ENCODE peak calls at places on chromosome 21, in four cellular contexts. One of them, this sample, is unnamed.

GRCh38 chr21:46180079-46180722 is 4.1 kb downstream of the SPATC1L start:
- DNase-seq in neural progenitor cell: no peak
- DNase-seq in fibroblast of the conjunctiva: no peak
- DNase-seq in neural crest cell: no peak
- DNase-seq in this sample: no peak

GRCh38 chr21:28884481-28884880 is 108.2 kb downstream of the LTN1 start:
- DNase-seq in neural progenitor cell: no peak
- DNase-seq in fibroblast of the conjunctiva: no peak
- DNase-seq in neural crest cell: no peak
- DNase-seq in this sample: no peak

GRCh38 chr21:23016617-23017016 is 2018.4 kb downstream of the NCAM2 start:
- DNase-seq in neural progenitor cell: peak
- DNase-seq in fibroblast of the conjunctiva: no peak
- DNase-seq in neural crest cell: peak
- DNase-seq in this sample: no peak

GRCh38 chr21:37593015-37593414 is 226.4 kb downstream of the DYRK1A start:
- DNase-seq in neural progenitor cell: peak
- DNase-seq in fibroblast of the conjunctiva: no peak
- DNase-seq in neural crest cell: no peak
- DNase-seq in this sample: no peak

GRCh38 chr21:45365608-45366241 is 39.2 kb upstream of the COL18A1 start:
- DNase-seq in neural progenitor cell: peak
- DNase-seq in fibroblast of the conjunctiva: no peak
- DNase-seq in neural crest cell: no peak
- DNase-seq in this sample: no peak

GRCh38 chr21:16116798-16117197 is 387.0 kb downstream of the USP25 start:
- DNase-seq in neural progenitor cell: no peak
- DNase-seq in fibroblast of the conjunctiva: peak
- DNase-seq in neural crest cell: no peak
- DNase-seq in this sample: peak

GRCh38 chr21:21163904-21164303 is 165.7 kb downstream of the NCAM2 start:
- DNase-seq in neural progenitor cell: peak
- DNase-seq in fibroblast of the conjunctiva: peak
- DNase-seq in neural crest cell: peak
- DNase-seq in this sample: peak

GRCh38 chr21:40054403-40054802 is 187.2 kb downstream of the PCP4 start:
- DNase-seq in neural progenitor cell: no peak
- DNase-seq in fibroblast of the conjunctiva: no peak
- DNase-seq in neural crest cell: no peak
- DNase-seq in this sample: no peak

GRCh38 chr21:29117372-29117955 is 13.0 kb upstream of the MAP3K7CL start:
- DNase-seq in neural progenitor cell: no peak
- DNase-seq in fibroblast of the conjunctiva: no peak
- DNase-seq in neural crest cell: no peak
- DNase-seq in this sample: no peak

GRCh38 chr21:25607812-25608737 is 794 bp upstream of the MRPL39 start:
- DNase-seq in neural progenitor cell: peak
- DNase-seq in fibroblast of the conjunctiva: peak
- DNase-seq in neural crest cell: peak
- DNase-seq in this sample: peak

GRCh38 chr21:17359781-17360180 is 153.1 kb upstream of the CXADR start:
- DNase-seq in neural progenitor cell: no peak
- DNase-seq in fibroblast of the conjunctiva: no peak
- DNase-seq in neural crest cell: no peak
- DNase-seq in this sample: no peak

GRCh38 chr21:27425574-27425973 is 458.7 kb upstream of the ADAMTS5 start:
- DNase-seq in neural progenitor cell: no peak
- DNase-seq in fibroblast of the conjunctiva: no peak
- DNase-seq in neural crest cell: no peak
- DNase-seq in this sample: peak

GRCh38 chr21:15058718-15059316 is 6.0 kb downstream of the NRIP1 start:
- DNase-seq in neural progenitor cell: no peak
- DNase-seq in fibroblast of the conjunctiva: no peak
- DNase-seq in neural crest cell: no peak
- DNase-seq in this sample: no peak

GRCh38 chr21:21232320-21232719 is 234.1 kb downstream of the NCAM2 start:
- DNase-seq in neural progenitor cell: peak
- DNase-seq in fibroblast of the conjunctiva: peak
- DNase-seq in neural crest cell: no peak
- DNase-seq in this sample: peak

GRCh38 chr21:17386498-17386897 is 126.3 kb upstream of the CXADR start:
- DNase-seq in neural progenitor cell: peak
- DNase-seq in fibroblast of the conjunctiva: no peak
- DNase-seq in neural crest cell: no peak
- DNase-seq in this sample: no peak

GRCh38 chr21:45300786-45301520 is 13.3 kb upstream of the POFUT2 start:
- DNase-seq in neural progenitor cell: no peak
- DNase-seq in fibroblast of the conjunctiva: no peak
- DNase-seq in neural crest cell: no peak
- DNase-seq in this sample: no peak

GRCh38 chr21:16870116-16870515 is 642.7 kb upstream of the CXADR start:
- DNase-seq in neural progenitor cell: no peak
- DNase-seq in fibroblast of the conjunctiva: no peak
- DNase-seq in neural crest cell: no peak
- DNase-seq in this sample: peak

GRCh38 chr21:14353712-14354111 is 29.2 kb downstream of the HSPA13 start:
- DNase-seq in neural progenitor cell: no peak
- DNase-seq in fibroblast of the conjunctiva: no peak
- DNase-seq in neural crest cell: no peak
- DNase-seq in this sample: no peak

GRCh38 chr21:45471229-45472052 is 66.5 kb downstream of the COL18A1 start:
- DNase-seq in neural progenitor cell: no peak
- DNase-seq in fibroblast of the conjunctiva: peak
- DNase-seq in neural crest cell: no peak
- DNase-seq in this sample: peak

GRCh38 chr21:38958940-38959685 is 153.4 kb downstream of the ETS2 start:
- DNase-seq in neural progenitor cell: no peak
- DNase-seq in fibroblast of the conjunctiva: peak
- DNase-seq in neural crest cell: no peak
- DNase-seq in this sample: peak

GRCh38 chr21:43644609-43645008 is 14.7 kb downstream of the HSF2BP start:
- DNase-seq in neural progenitor cell: no peak
- DNase-seq in fibroblast of the conjunctiva: no peak
- DNase-seq in neural crest cell: no peak
- DNase-seq in this sample: peak

GRCh38 chr21:41709965-41710822 is 56.7 kb downstream of the RIPK4 start:
- DNase-seq in neural progenitor cell: no peak
- DNase-seq in fibroblast of the conjunctiva: no peak
- DNase-seq in neural crest cell: no peak
- DNase-seq in this sample: no peak

GRCh38 chr21:32641715-32642698 is 29.8 kb upstream of the CFAP298 start:
- DNase-seq in neural progenitor cell: no peak
- DNase-seq in fibroblast of the conjunctiva: no peak
- DNase-seq in neural crest cell: no peak
- DNase-seq in this sample: no peak

GRCh38 chr21:42118121-42118795 is 47.1 kb downstream of the UMODL1 start:
- DNase-seq in neural progenitor cell: no peak
- DNase-seq in fibroblast of the conjunctiva: no peak
- DNase-seq in neural crest cell: no peak
- DNase-seq in this sample: no peak

GRCh38 chr21:35491114-35491513 is 442.0 kb upstream of the RUNX1 start:
- DNase-seq in neural progenitor cell: peak
- DNase-seq in fibroblast of the conjunctiva: no peak
- DNase-seq in neural crest cell: no peak
- DNase-seq in this sample: no peak

GRCh38 chr21:38308010-38308784 is 51.4 kb downstream of the KCNJ15 start:
- DNase-seq in neural progenitor cell: peak
- DNase-seq in fibroblast of the conjunctiva: no peak
- DNase-seq in neural crest cell: no peak
- DNase-seq in this sample: no peak

GRCh38 chr21:46468110-46468774 is 9.6 kb downstream of the DIP2A start:
- DNase-seq in neural progenitor cell: no peak
- DNase-seq in fibroblast of the conjunctiva: no peak
- DNase-seq in neural crest cell: no peak
- DNase-seq in this sample: no peak

GRCh38 chr21:42466700-42467612 is 29.1 kb downstream of the RSPH1 start:
- DNase-seq in neural progenitor cell: peak
- DNase-seq in fibroblast of the conjunctiva: no peak
- DNase-seq in neural crest cell: no peak
- DNase-seq in this sample: no peak

GRCh38 chr21:36250423-36251075 is 69.4 kb upstream of the MORC3 start:
- DNase-seq in neural progenitor cell: peak
- DNase-seq in fibroblast of the conjunctiva: no peak
- DNase-seq in neural crest cell: no peak
- DNase-seq in this sample: no peak

GRCh38 chr21:39911792-39912191 is 44.6 kb downstream of the PCP4 start:
- DNase-seq in neural progenitor cell: no peak
- DNase-seq in fibroblast of the conjunctiva: no peak
- DNase-seq in neural crest cell: no peak
- DNase-seq in this sample: no peak

GRCh38 chr21:45741691-45742090 is 98.2 kb downstream of the PCBP3 start:
- DNase-seq in neural progenitor cell: no peak
- DNase-seq in fibroblast of the conjunctiva: no peak
- DNase-seq in neural crest cell: no peak
- DNase-seq in this sample: no peak

GRCh38 chr21:27339902-27340301 is 373.0 kb upstream of the ADAMTS5 start:
- DNase-seq in neural progenitor cell: no peak
- DNase-seq in fibroblast of the conjunctiva: peak
- DNase-seq in neural crest cell: no peak
- DNase-seq in this sample: no peak

GRCh38 chr21:43290529-43291346 is 121.9 kb downstream of the CRYAA start:
- DNase-seq in neural progenitor cell: peak
- DNase-seq in fibroblast of the conjunctiva: no peak
- DNase-seq in neural crest cell: no peak
- DNase-seq in this sample: no peak

GRCh38 chr21:38177919-38178652 is 78.7 kb upstream of the KCNJ15 start:
- DNase-seq in neural progenitor cell: no peak
- DNase-seq in fibroblast of the conjunctiva: no peak
- DNase-seq in neural crest cell: no peak
- DNase-seq in this sample: no peak

GRCh38 chr21:39660596-39660995 is 47.9 kb downstream of the B3GALT5 start:
- DNase-seq in neural progenitor cell: peak
- DNase-seq in fibroblast of the conjunctiva: peak
- DNase-seq in neural crest cell: no peak
- DNase-seq in this sample: no peak

GRCh38 chr21:45834821-45835293 is 146.7 kb upstream of the COL6A1 start:
- DNase-seq in neural progenitor cell: no peak
- DNase-seq in fibroblast of the conjunctiva: no peak
- DNase-seq in neural crest cell: no peak
- DNase-seq in this sample: no peak

GRCh38 chr21:42028754-42029385 is 18.7 kb upstream of the ZBTB21 start:
- DNase-seq in neural progenitor cell: no peak
- DNase-seq in fibroblast of the conjunctiva: no peak
- DNase-seq in neural crest cell: no peak
- DNase-seq in this sample: no peak

GRCh38 chr21:31180256-31181088 is 142.2 kb upstream of the KRTAP19-8 start:
- DNase-seq in neural progenitor cell: peak
- DNase-seq in fibroblast of the conjunctiva: peak
- DNase-seq in neural crest cell: peak
- DNase-seq in this sample: no peak

GRCh38 chr21:33682992-33683627 is 40.8 kb downstream of the ITSN1 start:
- DNase-seq in neural progenitor cell: no peak
- DNase-seq in fibroblast of the conjunctiva: peak
- DNase-seq in neural crest cell: no peak
- DNase-seq in this sample: peak

This sample was measured in skeletal muscle cell.